ENCODE peak calls at places on chromosomes 13 and 19, in five cellular contexts. X, V, I, C and P are unnamed samples.

GRCh38 chr13:97058896-97059295 is 64.6 kb upstream of the OXGR1 start:
- DNase-seq in V (no peak), X (no peak), C (no peak), I (no peak), P (no peak)

GRCh38 chr13:37136633-37137032 is 31.2 kb upstream of the CSNK1A1L start:
- DNase-seq in X (no peak), C (no peak), I (no peak), V (no peak), P (no peak)

GRCh38 chr13:49908637-49909036 is 27.5 kb downstream of the SPRYD7 start:
- DNase-seq in X (no peak), C (no peak), I (no peak), V (no peak), P (no peak)

GRCh38 chr19:19606021-19606420 is 12.5 kb downstream of the PBX4 start:
- DNase-seq in X (no peak), C (no peak), V (no peak), I (no peak), P (no peak)

GRCh38 chr19:10706990-10707389 is 5.8 kb downstream of the QTRT1 start:
- DNase-seq in V (no peak), I (no peak), C (no peak), X (no peak), P (no peak)

GRCh38 chr19:10568444-10568825 is 344 bp downstream of the CDKN2D start:
- DNase-seq in V (no peak), I (no peak), X (no peak), C (no peak), P (no peak)

GRCh38 chr19:54921082-54921481 is 15.1 kb downstream of the NCR1 start:
- DNase-seq in X (no peak), V (no peak), I (no peak), C (no peak), P (no peak)

GRCh38 chr19:18284710-18285430 is 3.4 kb upstream of the JUND start:
- DNase-seq in X (no peak), I (no peak), V (no peak), C (no peak), P (no peak)

GRCh38 chr13:38814331-38814730 is 127.5 kb downstream of the FREM2 start:
- DNase-seq in V (no peak), X (no peak), C (peak), I (no peak), P (no peak)

GRCh38 chr13:113411216-113412023 is 41.9 kb downstream of the ADPRHL1 start:
- DNase-seq in I (peak), V (no peak), C (no peak), X (no peak), P (no peak)

GRCh38 chr13:62320129-62320724 is 904.6 kb upstream of the PCDH20 start:
- DNase-seq in I (no peak), X (no peak), V (no peak), C (peak), P (no peak)

GRCh38 chr13:22030321-22030720 is 359.4 kb downstream of the FGF9 start:
- DNase-seq in I (no peak), X (no peak), V (no peak), C (no peak), P (no peak)

GRCh38 chr19:39406656-39407393 is at the start of gene ZFP36:
- DNase-seq in X (peak), C (peak), V (peak), I (peak), P (no peak)

GRCh38 chr13:51737609-51738008 is 66.4 kb downstream of the DHRS12 start:
- DNase-seq in I (no peak), C (no peak), V (no peak), X (no peak), P (no peak)

GRCh38 chr19:3852614-3853254 is 16.1 kb downstream of the ZFR2 start:
- DNase-seq in X (no peak), C (peak), I (no peak), V (peak), P (no peak)

GRCh38 chr19:2550431-2551171 is 74.7 kb downstream of the GADD45B start:
- DNase-seq in I (peak), C (no peak), V (no peak), X (no peak), P (no peak)

GRCh38 chr13:110263906-110264305 is 43.1 kb downstream of the COL4A1 start:
- DNase-seq in V (no peak), X (peak), I (no peak), C (no peak), P (no peak)

GRCh38 chr13:37479901-37480300 is 118.7 kb downstream of the POSTN start:
- DNase-seq in I (no peak), X (no peak), V (no peak), C (no peak), P (no peak)

GRCh38 chr13:113545455-113545930 is 39.1 kb upstream of the TFDP1 start:
- DNase-seq in X (no peak), C (no peak), I (no peak), V (no peak), P (no peak)

GRCh38 chr13:44523176-44524017 is 52.7 kb downstream of the TSC22D1 start:
- DNase-seq in I (no peak), X (no peak), V (no peak), C (no peak), P (no peak)

GRCh38 chr13:63308585-63308984 is 1892.9 kb upstream of the PCDH20 start:
- DNase-seq in I (no peak), V (no peak), C (no peak), X (no peak), P (no peak)

GRCh38 chr13:28012896-28013295 is 24.4 kb upstream of the URAD start:
- DNase-seq in I (no peak), X (no peak), C (no peak), V (no peak), P (no peak)

GRCh38 chr13:37747071-37747612 is 122.4 kb downstream of the TRPC4 start:
- DNase-seq in V (no peak), I (no peak), X (no peak), C (no peak), P (no peak)

GRCh38 chr19:20287070-20287469 is 120.1 kb downstream of the ZNF486 start:
- DNase-seq in I (no peak), V (no peak), X (no peak), C (no peak), P (no peak)

GRCh38 chr13:27158335-27158734 is 13.3 kb downstream of the USP12 start:
- DNase-seq in V (no peak), X (no peak), C (no peak), I (no peak), P (no peak)

GRCh38 chr19:17243854-17244617 is 1.7 kb downstream of the NR2F6 start:
- DNase-seq in V (no peak), X (no peak), I (peak), C (peak), P (no peak)

GRCh38 chr19:36041831-36042230 is 9.2 kb upstream of the CLIP3 start:
- DNase-seq in X (no peak), C (no peak), I (no peak), V (no peak), P (no peak)

GRCh38 chr13:41917641-41918040 is 43.3 kb downstream of the VWA8 start:
- DNase-seq in V (no peak), X (no peak), I (no peak), C (peak), P (no peak)